ENCODE peak calls at places on chromosomes 3 and 15, in six cellular contexts. U is A673, A is spleen, B is MM.1S, P is lower lobe of right lung, O is fibroblast of the aortic adventitia. T is an unnamed sample.

GRCh38 chr15:90680371-90680935 is 36.7 kb upstream of the BLM start:
- DNase-seq in U (no peak), A (no peak), B (no peak), P (no peak), O (peak), T (peak)

GRCh38 chr3:86985427-86985826 is 5.5 kb downstream of the VGLL3 start:
- DNase-seq in U (no peak), A (no peak), B (no peak), P (no peak), O (no peak), T (no peak)

GRCh38 chr3:144553301-144553700 is 581.7 kb downstream of the DIPK2A start:
- DNase-seq in U (no peak), A (no peak), B (no peak), P (no peak), O (no peak), T (no peak)

GRCh38 chr15:48352474-48353072 is 21.3 kb downstream of the DUT start:
- DNase-seq in U (peak), A (no peak), B (peak), P (no peak), O (peak), T (no peak)

GRCh38 chr3:168459229-168459784 is 363.6 kb upstream of the GOLIM4 start:
- DNase-seq in U (no peak), A (no peak), B (no peak), P (no peak), O (no peak), T (no peak)

GRCh38 chr3:182603501-182603900 is 189.8 kb upstream of the ATP11B start:
- DNase-seq in U (no peak), A (no peak), B (no peak), P (no peak), O (no peak), T (no peak)

GRCh38 chr3:109339186-109339585 is 1.8 kb upstream of the DPPA4 start:
- DNase-seq in U (no peak), A (no peak), B (no peak), P (no peak), O (no peak), T (no peak)

GRCh38 chr15:53072077-53072476 is 281.9 kb upstream of the ONECUT1 start:
- DNase-seq in U (peak), A (no peak), B (peak), P (no peak), O (peak), T (peak)

GRCh38 chr3:192914873-192915272 is 2.8 kb downstream of the MB21D2 start:
- DNase-seq in U (no peak), A (no peak), B (no peak), P (no peak), O (no peak), T (no peak)

GRCh38 chr15:66748320-66748779 is 46.3 kb downstream of the SMAD6 start:
- DNase-seq in U (no peak), A (no peak), B (no peak), P (no peak), O (peak), T (peak)

GRCh38 chr3:117248149-117248548 is 538.6 kb downstream of the TUSC7 start:
- DNase-seq in U (no peak), A (no peak), B (no peak), P (no peak), O (no peak), T (no peak)

GRCh38 chr15:79025201-79025600 is 65.4 kb downstream of the RASGRF1 start:
- DNase-seq in U (no peak), A (no peak), B (no peak), P (peak), O (no peak), T (no peak)

GRCh38 chr3:25293736-25294135 is 134.3 kb upstream of the RARB start:
- DNase-seq in U (no peak), A (no peak), B (no peak), P (no peak), O (no peak), T (no peak)

GRCh38 chr3:169604568-169604967 is 58.9 kb downstream of the MECOM start:
- DNase-seq in U (peak), A (no peak), B (no peak), P (no peak), O (peak), T (no peak)

GRCh38 chr3:115673860-115674259 is 50.5 kb downstream of the GAP43 start:
- DNase-seq in U (no peak), A (no peak), B (no peak), P (no peak), O (no peak), T (no peak)

GRCh38 chr3:39349080-39349479 is 19.6 kb downstream of the CCR8 start:
- DNase-seq in U (no peak), A (no peak), B (no peak), P (no peak), O (no peak), T (no peak)

GRCh38 chr3:187922704-187923393 is 177.6 kb upstream of the BCL6 start:
- DNase-seq in U (no peak), A (no peak), B (no peak), P (no peak), O (no peak), T (no peak)

GRCh38 chr3:99872633-99873254 is 55.1 kb downstream of the CMSS1 start:
- DNase-seq in U (no peak), A (no peak), B (no peak), P (no peak), O (peak), T (no peak)
- H3K4me3 ChIP-seq in U (no peak), A (peak), B (no peak), P (peak), O (peak), T (peak)

GRCh38 chr15:33244471-33244870 is 50.0 kb upstream of the FMN1 start:
- DNase-seq in U (no peak), A (no peak), B (no peak), P (no peak), O (peak), T (no peak)

GRCh38 chr15:33242165-33242564 is 47.7 kb upstream of the FMN1 start:
- DNase-seq in U (no peak), A (no peak), B (no peak), P (no peak), O (peak), T (no peak)

GRCh38 chr15:33243393-33243792 is 48.9 kb upstream of the FMN1 start:
- DNase-seq in U (no peak), A (no peak), B (no peak), P (no peak), O (peak), T (no peak)

GRCh38 chr15:33243869-33244268 is 49.4 kb upstream of the FMN1 start:
- DNase-seq in U (peak), A (no peak), B (no peak), P (no peak), O (peak), T (no peak)

GRCh38 chr15:33242669-33243191 is 48.2 kb upstream of the FMN1 start:
- DNase-seq in U (peak), A (no peak), B (peak), P (no peak), O (peak), T (no peak)
- TF ChIP-seq CTCF in U (peak), A (no peak), B (peak), P (no peak), O (peak), T (peak)

DNA sequence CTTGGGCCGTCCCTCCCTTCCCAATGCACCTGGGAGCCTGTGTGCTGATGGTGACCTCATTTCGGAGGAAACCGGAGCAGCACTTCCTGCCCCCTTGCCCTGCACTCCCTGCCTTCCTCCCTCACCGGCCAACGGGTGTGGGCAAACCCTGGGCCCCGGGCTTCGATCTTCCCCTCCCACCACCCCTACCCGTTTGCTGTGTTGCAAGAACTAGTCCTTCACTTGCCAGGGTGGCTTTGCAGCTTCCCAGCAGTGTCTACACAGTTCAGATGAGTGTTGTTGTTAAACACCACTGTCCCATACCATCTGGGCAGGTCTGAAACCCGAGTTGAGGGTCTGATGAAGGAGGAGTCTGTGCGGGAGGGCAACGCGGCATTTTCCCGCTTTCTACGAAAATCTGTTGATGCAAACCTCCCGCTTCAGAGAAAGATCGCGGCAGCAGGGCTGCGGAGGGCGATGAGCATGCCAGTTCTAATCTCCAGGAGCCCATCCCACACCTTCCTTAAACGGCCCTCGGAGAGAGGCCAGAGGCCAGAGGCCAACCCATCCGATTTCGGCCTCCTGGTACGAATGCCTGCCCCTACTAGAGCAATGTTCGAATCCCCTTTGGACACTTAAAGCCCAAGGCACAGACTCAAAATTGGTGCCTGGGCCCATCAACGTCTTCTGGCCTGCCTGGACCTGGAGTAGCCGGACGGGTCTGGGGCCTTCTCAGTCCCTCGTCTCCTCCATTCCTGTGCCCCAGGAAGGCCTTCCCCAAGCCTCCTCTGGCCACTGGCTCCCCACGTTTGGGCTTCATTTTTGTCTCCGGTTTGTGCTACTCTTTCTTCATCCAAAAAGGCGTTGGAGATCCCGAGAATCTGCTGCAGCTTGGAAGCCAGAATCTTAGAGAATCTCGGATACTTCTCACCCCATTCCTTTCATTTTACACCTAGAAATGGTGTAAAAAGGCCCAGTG is 35.8 kb upstream of the POLG start:
- DNase-seq in U (no peak), A (no peak), B (no peak), P (no peak), O (no peak), T (no peak)
- H3K4me3 ChIP-seq in U (no peak), A (peak), B (no peak), P (peak), O (no peak), T (no peak)

GRCh38 chr3:143068059-143068458 is 51.5 kb upstream of the CHST2 start:
- DNase-seq in U (no peak), A (no peak), B (no peak), P (no peak), O (no peak), T (no peak)

GRCh38 chr3:143067201-143067600 is 52.4 kb upstream of the CHST2 start:
- DNase-seq in U (no peak), A (no peak), B (no peak), P (no peak), O (peak), T (no peak)

GRCh38 chr3:143066033-143066432 is 53.5 kb upstream of the CHST2 start:
- DNase-seq in U (no peak), A (no peak), B (no peak), P (no peak), O (no peak), T (no peak)

GRCh38 chr3:143071776-143072175 is 47.8 kb upstream of the CHST2 start:
- DNase-seq in U (no peak), A (no peak), B (no peak), P (no peak), O (no peak), T (no peak)

GRCh38 chr3:143070977-143071551 is 48.5 kb upstream of the CHST2 start:
- DNase-seq in U (no peak), A (no peak), B (no peak), P (no peak), O (peak), T (peak)
- TF ChIP-seq CTCF in U (no peak), A (no peak), B (no peak), P (no peak), O (no peak), T (no peak)

GRCh38 chr15:57223345-57223744 is 153.0 kb upstream of the CGNL1 start:
- DNase-seq in U (no peak), A (no peak), B (no peak), P (no peak), O (no peak), T (no peak)

GRCh38 chr15:57218826-57219576 is 157.3 kb upstream of the CGNL1 start:
- DNase-seq in U (peak), A (no peak), B (no peak), P (no peak), O (peak), T (peak)

GRCh38 chr15:57223887-57224286 is 152.4 kb upstream of the CGNL1 start:
- DNase-seq in U (no peak), A (no peak), B (no peak), P (no peak), O (no peak), T (no peak)

GRCh38 chr15:57217716-57218598 is 158.3 kb upstream of the CGNL1 start:
- DNase-seq in U (peak), A (no peak), B (no peak), P (no peak), O (peak), T (no peak)

GRCh38 chr15:57220220-57220619 is 156.1 kb upstream of the CGNL1 start:
- DNase-seq in U (peak), A (no peak), B (no peak), P (no peak), O (peak), T (peak)
- H3K4me3 ChIP-seq in U (peak), A (no peak), B (no peak), P (peak), O (peak), T (peak)

DNA sequence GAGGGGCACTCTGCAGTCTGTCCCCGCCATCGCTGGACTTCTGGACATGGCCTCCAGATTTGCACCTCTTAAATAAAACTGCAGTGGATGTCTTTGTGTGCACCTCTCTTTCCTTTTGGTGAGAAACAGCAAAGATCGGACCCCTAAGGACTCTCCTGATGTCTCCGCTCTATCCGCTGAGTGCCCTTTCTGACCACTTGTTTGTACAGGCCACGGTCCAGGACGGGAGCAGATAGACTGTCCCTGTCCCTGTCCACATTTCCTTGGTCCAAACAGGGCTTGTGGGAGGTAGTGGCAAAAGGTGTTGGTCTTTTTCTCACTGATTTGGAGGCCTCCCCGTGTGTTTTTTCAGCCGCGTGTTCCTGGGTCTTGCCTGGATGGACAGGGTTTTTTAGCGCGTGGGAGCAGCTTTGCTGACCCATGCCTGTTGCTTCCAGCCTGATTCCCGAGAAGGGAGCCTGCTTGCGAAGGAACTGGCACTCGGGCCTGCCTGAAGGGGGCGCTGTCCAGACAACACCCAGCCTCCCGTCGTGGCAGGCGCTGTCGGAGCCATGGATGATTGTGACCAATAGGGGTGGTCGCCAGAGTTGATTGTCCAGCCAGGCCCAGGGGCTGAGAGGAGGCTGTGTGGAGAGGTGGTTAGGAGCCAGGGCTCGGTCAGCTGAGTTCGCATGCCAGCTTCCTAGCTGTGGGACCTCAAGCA is 13.2 kb upstream of the STAB1 start:
- DNase-seq in U (peak), A (no peak), B (no peak), P (no peak), O (no peak), T (no peak)
- TF ChIP-seq CTCF in U (peak), A (no peak), B (peak), P (peak), O (peak), T (peak)

DNA sequence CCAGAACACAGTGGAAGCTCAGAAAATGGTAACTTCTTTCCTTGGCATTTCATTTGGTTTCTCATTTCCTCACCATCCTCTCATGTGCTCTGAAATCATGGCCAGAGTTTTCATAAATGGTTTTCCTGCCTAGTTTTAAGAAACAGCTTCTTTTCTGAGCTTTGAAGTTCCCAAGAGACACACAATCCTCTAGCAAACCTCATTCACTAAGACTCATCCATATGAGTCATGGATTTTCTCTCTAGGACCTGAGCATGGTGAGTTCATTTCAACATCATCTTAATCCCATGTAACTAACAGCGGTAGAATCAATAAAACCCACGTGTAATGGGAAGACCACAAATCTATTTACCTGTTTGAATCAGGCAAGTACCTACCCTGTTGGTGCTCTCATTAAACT is 274.5 kb upstream of the LRTM1 start:
- DNase-seq in U (no peak), A (no peak), B (no peak), P (no peak), O (peak), T (peak)
- H3K4me3 ChIP-seq in U (no peak), A (no peak), B (no peak), P (no peak), O (no peak), T (no peak)

T was measured in HFF-Myc.